ENCODE peak calls at places on chromosomes 6 and 20, in eight cellular contexts. P is mesendoderm; E is Daoy; F is AG10803; X is NCI-H2081; G is NCI-H1417; H is posterior cingulate gyrus; U is stimulated activated CD8-positive, alpha-beta memory T cell treated with anti-CD3 and anti-CD28 coated beads, Interleukin-15, amount 100 ng/mL, for 24 hours. Q is an unnamed sample.

GRCh38 chr6:26017567-26017966 is 55.0 kb downstream of the TRIM38 start:
- DNase-seq in P (peak; percentile 95), E (no peak), F (peak; percentile 73), X (no peak), G (no peak), H (peak; percentile 75), U (peak; percentile 37), Q (no peak)

GRCh38 chr6:66508433-66508832 is 801.4 kb upstream of the EYS start:
- DNase-seq in P (no peak), E (no peak), F (peak; percentile 8), X (no peak), G (no peak), H (no peak), U (no peak), Q (no peak)

GRCh38 chr6:3735029-3735605 is 16.4 kb downstream of the PXDC1 start:
- DNase-seq in P (no peak), E (no peak), F (no peak), X (no peak), G (no peak), H (no peak), U (no peak), Q (no peak)

GRCh38 chr6:163947276-163947675 is 532.8 kb downstream of the QKI start:
- DNase-seq in P (no peak), E (no peak), F (no peak), X (no peak), G (no peak), H (no peak), U (no peak), Q (no peak)

GRCh38 chr20:3712279-3712873 is at the start of gene SIGLEC1:
- DNase-seq in P (no peak), E (no peak), F (no peak), X (no peak), G (no peak), H (peak; percentile 38), U (no peak), Q (no peak)

GRCh38 chr20:58046311-58046710 is 182.1 kb downstream of the ANKRD60 start:
- DNase-seq in P (no peak), E (no peak), F (no peak), X (no peak), G (no peak), H (no peak), U (no peak), Q (peak; percentile 4)

GRCh38 chr6:169453221-169453620 is 199.6 kb upstream of the THBS2 start:
- DNase-seq in P (no peak), E (no peak), F (peak; percentile 48), X (no peak), G (no peak), H (no peak), U (no peak), Q (no peak)

GRCh38 chr20:63285636-63286615 is 7.1 kb upstream of the COL20A1 start:
- DNase-seq in P (no peak), E (no peak), F (no peak), X (no peak), G (no peak), H (no peak), U (no peak), Q (no peak)